ENCODE peak calls at places on chromosomes 13 and 19, in four cellular contexts. G is endothelial cell, H is PC-9, Y is brain microvascular endothelial cell. W is an unnamed sample.

GRCh38 chr13:46603165-46603603 is 50.2 kb downstream of the LRCH1 start:
- DNase-seq in H (no peak), Y (no peak), G (no peak), W (no peak)

GRCh38 chr13:45784755-45785675 is 66.5 kb downstream of the SIAH3 start:
- DNase-seq in G (no peak), Y (no peak), H (no peak), W (no peak)

GRCh38 chr13:21872795-21873194 is 201.9 kb downstream of the FGF9 start:
- DNase-seq in H (no peak), G (no peak), Y (no peak), W (no peak)

GRCh38 chr13:44574466-44574855 is 1.7 kb downstream of the TSC22D1 start:
- DNase-seq in Y (no peak), G (no peak), H (no peak), W (no peak)

GRCh38 chr13:24642236-24642635 is 38.0 kb upstream of the ATP12A start:
- DNase-seq in Y (no peak), G (no peak), H (no peak), W (no peak)

GRCh38 chr19:29415507-29415906 is 110.3 kb upstream of the VSTM2B start:
- DNase-seq in G (no peak), H (no peak), Y (no peak), W (no peak)

GRCh38 chr13:62113145-62113544 is 697.5 kb upstream of the PCDH20 start:
- DNase-seq in G (no peak), Y (no peak), H (no peak), W (no peak)

GRCh38 chr13:35342440-35342839 is 134.0 kb downstream of the MAB21L1 start:
- DNase-seq in H (no peak), G (no peak), Y (no peak), W (no peak)

GRCh38 chr13:41960700-41961697 is at the start of gene VWA8:
- DNase-seq in Y (peak), G (peak), H (no peak), W (peak)

GRCh38 chr19:8367327-8368001 is 3.5 kb downstream of the ANGPTL4 start:
- DNase-seq in H (peak), G (peak), Y (peak), W (no peak)

GRCh38 chr19:41442473-41443360 is at the start of gene ERICH4:
- DNase-seq in H (no peak), G (no peak), Y (no peak), W (no peak)

GRCh38 chr13:91347996-91348905 is 764 bp downstream of the MIR17HG start:
- DNase-seq in Y (no peak), H (no peak), G (peak), W (peak)

GRCh38 chr13:109026266-109026665 is 396.9 kb downstream of the MYO16 start:
- DNase-seq in H (no peak), G (no peak), Y (no peak), W (no peak)

GRCh38 chr13:109787135-109787954 is 962 bp upstream of the IRS2 start:
- DNase-seq in G (peak), Y (no peak), H (peak), W (peak)

GRCh38 chr13:30846311-30846710 is 59.8 kb upstream of the MEDAG start:
- DNase-seq in Y (no peak), G (no peak), H (peak), W (no peak)

GRCh38 chr13:24228852-24229458 is 68.4 kb downstream of the SPATA13 start:
- DNase-seq in Y (peak), H (peak), G (peak), W (no peak)

GRCh38 chr19:16824658-16825311 is 4.4 kb upstream of the SIN3B start:
- DNase-seq in Y (peak), H (peak), G (no peak), W (no peak)

GRCh38 chr19:46147791-46148288 is at the start of gene IGFL2:
- DNase-seq in Y (no peak), H (no peak), G (no peak), W (no peak)

GRCh38 chr19:45800009-45800553 is 7.4 kb upstream of the DMWD start:
- DNase-seq in Y (peak), H (peak), G (no peak), W (no peak)

GRCh38 chr19:41698746-41699230 is 9.6 kb upstream of the CEACAM5 start:
- DNase-seq in Y (no peak), H (peak), G (no peak), W (no peak)

GRCh38 chr19:38684078-38684861 is 36.8 kb downstream of the ACTN4 start:
- DNase-seq in H (peak), G (no peak), Y (peak), W (no peak)

GRCh38 chr19:12937243-12938053 is 961 bp upstream of the CALR start:
- DNase-seq in G (peak), H (peak), Y (peak), W (no peak)

GRCh38 chr13:71513414-71514063 is 353.5 kb downstream of the DACH1 start:
- DNase-seq in H (no peak), G (no peak), Y (no peak), W (no peak)

GRCh38 chr19:18435848-18436631 is 1.9 kb downstream of the ISYNA1 start:
- DNase-seq in Y (no peak), G (no peak), H (no peak), W (no peak)

GRCh38 chr13:77309254-77309653 is 17.6 kb downstream of the MYCBP2 start:
- DNase-seq in H (no peak), G (no peak), Y (no peak), W (no peak)

GRCh38 chr13:98143601-98144500 is 957 bp downstream of the FARP1 start:
- DNase-seq in Y (no peak), G (peak), H (peak), W (no peak)

GRCh38 chr19:38686530-38686888 is 39.1 kb downstream of the ACTN4 start:
- DNase-seq in G (no peak), H (no peak), Y (no peak), W (no peak)

GRCh38 chr19:19997656-19998268 is 41.5 kb downstream of the ZNF682 start:
- DNase-seq in Y (no peak), G (peak), H (no peak), W (no peak)

GRCh38 chr13:40518481-40518882 is 148.0 kb downstream of the FOXO1 start:
- DNase-seq in H (peak), G (no peak), Y (no peak), W (no peak)

GRCh38 chr13:39451301-39451700 is 151.7 kb downstream of the LHFPL6 start:
- DNase-seq in Y (no peak), H (no peak), G (no peak), W (no peak)

GRCh38 chr13:24276310-24276709 is 33.1 kb upstream of the C1QTNF9 start:
- DNase-seq in Y (no peak), G (no peak), H (no peak), W (no peak)

GRCh38 chr13:81929988-81930387 is 1589.1 kb upstream of the SPRY2 start:
- DNase-seq in H (no peak), Y (no peak), G (no peak), W (no peak)

GRCh38 chr13:114112231-114112825 is 20.1 kb downstream of the RASA3 start:
- DNase-seq in H (no peak), Y (no peak), G (no peak), W (no peak)

GRCh38 chr19:38554676-38555141 is 63.0 kb downstream of the MAP4K1 start:
- DNase-seq in H (no peak), G (no peak), Y (no peak), W (no peak)

GRCh38 chr19:3556978-3557460 is 367 bp downstream of the MFSD12 start:
- DNase-seq in G (no peak), H (peak), Y (no peak), W (no peak)

GRCh38 chr19:33476151-33476707 is 45.4 kb downstream of the PEPD start:
- DNase-seq in Y (no peak), G (no peak), H (no peak), W (no peak)
- TF ChIP-seq CTCF in Y (no peak), G (no peak), H (no peak), W (no peak)

DNA sequence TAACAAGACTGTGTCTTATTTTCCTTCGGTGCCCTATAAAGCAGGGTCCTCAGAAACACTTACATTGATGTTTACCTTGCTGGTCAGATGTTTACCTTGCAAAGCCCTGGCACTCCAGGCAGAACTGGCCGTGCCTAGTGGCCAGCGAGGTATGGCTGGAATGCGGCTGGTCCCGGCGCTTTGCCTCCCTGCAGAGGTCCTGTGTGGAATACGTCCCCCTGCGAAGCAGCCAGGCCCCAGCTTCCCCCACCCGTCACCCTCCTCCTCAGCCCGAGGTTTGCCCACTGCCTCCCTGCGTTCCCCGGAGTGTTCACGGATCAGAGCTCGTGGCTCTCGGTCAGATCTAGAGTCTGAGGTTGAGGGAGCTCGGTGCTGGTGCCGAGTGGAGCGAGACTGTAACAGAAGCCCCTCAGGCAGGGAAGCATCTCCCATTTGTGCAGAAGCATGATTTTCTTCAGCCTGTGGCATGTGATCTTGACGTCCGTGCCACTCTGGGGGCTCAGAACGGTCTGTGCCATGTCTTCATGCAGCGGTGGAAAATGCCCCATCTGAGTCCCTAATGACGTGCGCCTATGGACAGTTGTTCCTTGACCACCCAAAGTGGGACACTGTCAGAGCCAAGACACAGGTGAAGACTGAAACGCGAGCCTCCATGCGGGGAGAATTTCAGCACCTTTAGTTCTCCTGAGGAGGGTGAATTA is 54.8 kb upstream of the SOX1 start:
- DNase-seq in Y (no peak), H (peak), G (no peak), W (no peak)
- TF ChIP-seq CTCF in Y (no peak), H (no peak), G (no peak), W (no peak)

DNA sequence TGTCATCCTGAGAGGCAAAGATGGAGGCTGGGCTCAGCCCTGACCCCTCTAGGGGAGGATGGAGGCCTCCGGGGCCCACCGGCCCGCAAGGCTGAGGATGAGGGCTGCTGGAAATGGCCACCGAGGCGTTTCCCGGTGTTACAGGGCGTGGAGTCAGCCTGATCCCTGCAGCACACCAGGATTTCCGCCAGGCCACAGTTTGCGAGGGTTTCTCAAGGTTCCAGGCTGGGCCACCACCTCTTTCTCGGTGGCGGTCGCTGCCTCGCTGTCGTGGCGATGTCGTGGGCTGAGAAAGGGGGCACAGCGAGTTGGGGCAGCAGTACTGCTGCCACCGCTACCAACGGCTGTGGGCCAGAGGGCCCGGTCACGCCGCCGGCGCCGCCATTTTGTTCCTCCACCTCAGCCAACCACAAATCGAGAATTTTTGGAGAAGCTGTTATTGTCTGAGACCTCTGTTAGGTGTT is at the start of gene CSNK1A1L:
- DNase-seq in Y (no peak), H (no peak), G (no peak), W (no peak)
- TF ChIP-seq CTCF in Y (no peak), H (no peak), G (no peak), W (no peak)

DNA sequence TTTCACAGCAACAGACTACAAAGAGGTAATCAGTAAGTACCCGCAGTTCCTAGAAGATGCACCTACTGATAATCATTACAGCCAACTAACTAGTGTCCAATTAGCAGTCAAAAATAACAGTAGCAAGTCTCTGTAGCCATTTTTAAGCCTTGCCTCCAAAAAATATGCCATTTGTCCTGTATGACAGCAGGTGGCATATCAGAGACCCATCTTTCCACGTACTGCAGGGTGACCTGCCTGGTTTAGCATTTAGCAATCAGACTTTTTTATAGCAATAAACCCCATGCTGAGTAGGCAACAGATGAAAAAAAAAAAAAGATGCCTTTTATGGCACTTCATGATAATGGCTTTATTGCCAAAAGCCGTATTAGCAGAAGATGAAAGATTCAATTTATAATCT is 155.3 kb upstream of the LSM14A start:
- DNase-seq in G (no peak), Y (no peak), H (no peak), W (no peak)
- TF ChIP-seq CTCF in G (no peak), Y (no peak), H (no peak), W (no peak)

GRCh38 chr19:51346742-51347141 is 4.8 kb upstream of the VSIG10L start:
- DNase-seq in Y (no peak), H (no peak), G (no peak), W (no peak)
- TF ChIP-seq CTCF in Y (peak), H (no peak), G (no peak), W (no peak)

DNA sequence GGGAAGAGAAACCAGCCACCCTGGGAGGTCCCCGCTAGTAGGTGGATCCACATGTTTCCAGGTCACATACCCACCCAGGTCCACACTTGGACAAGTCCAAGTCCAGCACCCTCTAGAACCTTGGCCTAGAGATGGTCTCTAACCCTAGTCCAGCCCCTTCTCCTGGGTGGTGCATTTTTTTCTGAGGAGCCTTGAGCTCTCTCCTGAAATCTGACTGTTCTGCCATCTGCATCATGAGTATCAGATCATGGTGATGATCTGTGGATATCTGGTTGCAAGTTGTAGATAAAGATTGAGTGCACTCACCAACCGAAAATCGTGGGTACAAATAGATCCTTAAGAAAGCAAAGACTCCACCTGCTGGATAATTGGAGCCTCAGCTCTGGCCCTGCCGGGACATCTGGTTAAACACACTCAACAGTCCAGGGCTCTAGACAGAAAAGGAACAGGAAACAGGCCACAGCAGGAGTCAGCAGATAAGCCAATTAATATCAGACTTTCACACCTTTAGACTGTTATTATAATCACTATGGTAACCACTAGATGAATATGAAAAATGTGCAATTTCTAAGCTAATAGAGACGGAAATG is 41.1 kb downstream of the GPR12 start:
- DNase-seq in G (peak), Y (no peak), H (no peak), W (no peak)
- TF ChIP-seq CTCF in G (no peak), Y (peak), H (no peak), W (no peak)

W was measured in progenitor cell of endocrine pancreas.